ENCODE peak calls at places on chromosomes 5 and 9, in six cellular contexts. R, Y, A, U, Q and B are unnamed samples.

GRCh38 chr9:137304383-137305059 is 2.5 kb upstream of the NRARP start:
- DNase-seq in R (peak; percentile 15), U (no peak), Q (peak; percentile 40), A (peak; percentile 44), Y (peak; percentile 15), B (no peak)

GRCh38 chr5:40021007-40021406 is 596.2 kb upstream of the DAB2 start:
- DNase-seq in A (no peak), U (no peak), Y (no peak), R (no peak), Q (no peak), B (no peak)

GRCh38 chr5:111676496-111676895 is 80.5 kb downstream of the NREP start:
- DNase-seq in Y (no peak), Q (no peak), R (no peak), A (no peak), U (peak; percentile 67), B (no peak)

GRCh38 chr9:27154923-27155322 is 45.9 kb downstream of the TEK start:
- DNase-seq in A (no peak), Y (no peak), U (peak; percentile 98), R (no peak), Q (peak; percentile 60), B (no peak)

GRCh38 chr5:104763163-104763562 is 1200.6 kb upstream of the NUDT12 start:
- DNase-seq in R (no peak), Q (no peak), U (no peak), A (no peak), Y (no peak), B (no peak)

GRCh38 chr5:75461679-75462078 is 49.8 kb downstream of the CERT1 start:
- DNase-seq in Y (no peak), U (no peak), A (no peak), R (no peak), Q (no peak), B (no peak)

GRCh38 chr9:134662143-134662876 is 20.7 kb downstream of the COL5A1 start:
- DNase-seq in A (peak; percentile 65), Q (peak; percentile 97), Y (peak; percentile 84), U (peak; percentile 91), R (peak; percentile 61), B (peak; percentile 34)

GRCh38 chr9:97930972-97931371 is 7.0 kb downstream of the HEMGN start:
- DNase-seq in Y (no peak), Q (no peak), R (no peak), A (no peak), U (no peak), B (no peak)

GRCh38 chr9:21709464-21710058 is 92.9 kb upstream of the MTAP start:
- DNase-seq in Y (no peak), Q (peak; percentile 66), U (peak; percentile 43), A (no peak), R (no peak), B (no peak)

GRCh38 chr5:95760291-95761191 is 29.4 kb downstream of the RHOBTB3 start:
- DNase-seq in A (no peak), Q (no peak), Y (no peak), R (no peak), U (peak; percentile 100), B (no peak)

GRCh38 chr9:112241491-112241890 is 66.4 kb upstream of the SUSD1 start:
- DNase-seq in R (no peak), U (peak; percentile 53), A (no peak), Q (no peak), Y (no peak), B (no peak)

GRCh38 chr5:138111181-138111580 is 27.3 kb downstream of the WNT8A start:
- DNase-seq in A (no peak), R (no peak), Q (no peak), U (no peak), Y (no peak), B (no peak)

GRCh38 chr5:177594071-177594470 is 2.1 kb downstream of the TMED9 start:
- DNase-seq in A (no peak), Q (no peak), U (no peak), R (no peak), Y (no peak), B (no peak)

GRCh38 chr5:169011009-169011408 is 289.9 kb downstream of the SLIT3 start:
- DNase-seq in Q (no peak), Y (no peak), R (no peak), A (no peak), U (no peak), B (no peak)

GRCh38 chr5:82416506-82416905 is 138.4 kb upstream of the RPS23 start:
- DNase-seq in Y (no peak), Q (no peak), A (no peak), U (peak; percentile 58), R (no peak), B (no peak)

GRCh38 chr5:77390795-77391194 is 101.3 kb downstream of the WDR41 start:
- DNase-seq in Q (no peak), Y (no peak), R (no peak), A (no peak), U (peak; percentile 70), B (no peak)

GRCh38 chr5:3601929-3602712 is 6.5 kb downstream of the IRX1 start:
- DNase-seq in Q (peak; percentile 49), U (peak; percentile 41), A (no peak), R (no peak), Y (no peak), B (no peak)
- H3K4me3 ChIP-seq in Q (peak overlapping the region; percentile 65), U (no peak overlapping the region), A (no peak overlapping the region), R (peak overlapping the region; percentile 51), Y (no peak overlapping the region), B (no peak overlapping the region)

DNA sequence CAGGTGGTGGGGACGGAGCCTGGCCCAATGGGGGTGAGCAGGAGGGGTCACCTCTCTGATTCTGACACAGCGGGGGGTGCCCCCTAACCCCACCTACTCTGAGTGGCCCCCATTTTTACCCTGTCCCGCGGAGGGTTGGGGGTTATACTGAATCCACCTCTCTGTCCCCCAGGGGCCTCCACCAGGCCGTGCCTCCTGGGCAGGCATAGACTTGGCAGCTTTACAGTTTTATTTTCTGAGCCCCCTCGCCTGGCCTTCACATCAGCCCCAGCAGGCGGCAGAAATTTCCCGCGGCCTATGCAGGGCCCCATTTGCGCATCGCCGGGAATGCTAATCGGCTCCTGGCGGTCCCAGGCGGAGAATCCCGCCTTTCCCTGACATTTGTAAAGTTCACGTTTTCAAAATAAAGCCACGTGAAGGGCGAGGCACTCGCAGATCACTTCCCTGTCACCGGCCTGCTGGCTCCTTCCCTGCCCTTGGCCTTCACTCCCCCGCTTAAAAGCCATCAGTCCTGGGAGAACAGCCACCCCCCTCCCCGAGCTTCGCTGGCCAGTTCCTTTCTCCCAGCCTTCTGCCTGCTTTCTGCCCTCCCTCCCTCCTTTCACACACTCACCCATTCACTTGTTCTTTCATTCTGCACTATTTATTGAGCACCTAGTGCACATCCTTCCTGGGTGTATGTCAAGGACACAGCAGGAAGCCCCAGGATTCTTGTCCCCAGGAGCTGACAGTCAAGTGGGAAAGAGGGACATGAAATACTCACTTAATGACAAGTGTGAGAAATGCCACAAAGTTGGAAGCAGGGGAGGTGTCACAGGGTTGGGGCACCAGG is 17.5 kb upstream of the LAMC3 start:
- DNase-seq in R (no peak), A (no peak), Y (no peak), Q (no peak), U (no peak), B (no peak)
- H3K4me1 ChIP-seq in R (peaks cover 5% of the 10 kb centered on the region), A (no peaks in the 10 kb centered on the region), Y (no peaks in the 10 kb centered on the region), Q (no peaks in the 10 kb centered on the region), U (peaks cover 8% of the 10 kb centered on the region), B (no peaks in the 10 kb centered on the region)

GRCh38 chr5:55934117-55934613 is 60.6 kb downstream of the IL6ST start:
- DNase-seq in R (no peak), Y (no peak), A (no peak), U (peak; percentile 14), Q (no peak), B (no peak)
- H3K27ac ChIP-seq in R (no peak overlapping the region), Y (no peak overlapping the region), A (no peak overlapping the region), U (no peak overlapping the region), Q (no peak overlapping the region), B (no peak overlapping the region)

DNA sequence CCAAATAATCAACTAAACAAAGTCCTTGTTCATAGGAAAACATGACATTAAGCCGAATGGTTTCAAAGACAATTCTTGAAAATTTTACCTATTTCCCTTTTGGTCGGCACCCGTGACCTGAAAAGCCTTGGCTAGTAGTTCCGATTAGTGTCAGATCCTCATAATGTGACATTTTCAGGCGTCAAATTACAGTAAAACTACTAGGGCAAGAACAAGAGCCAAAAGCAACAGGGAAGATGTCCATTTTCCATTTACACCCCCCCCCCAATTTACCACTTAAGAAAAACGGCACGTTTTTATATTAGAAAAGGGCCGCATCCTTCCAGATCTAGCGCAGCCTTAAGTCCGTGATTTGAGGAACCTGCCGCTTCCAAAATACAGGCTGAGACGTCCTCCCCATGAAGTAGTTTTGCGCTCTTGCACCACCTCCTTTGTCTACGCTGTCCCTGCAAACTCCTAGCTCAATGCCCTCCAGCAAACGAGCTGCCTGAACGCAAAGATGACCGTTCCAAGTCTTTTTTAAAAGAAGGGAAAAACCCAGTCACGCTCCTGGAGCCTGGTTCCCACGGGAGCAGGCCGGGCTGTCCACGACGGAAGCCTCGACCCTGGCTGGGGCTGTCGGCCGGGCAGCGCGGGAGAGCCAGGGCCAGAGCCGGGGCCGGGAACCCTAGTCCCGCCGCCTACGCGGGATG is 687 bp downstream of the RNF130 start:
- DNase-seq in R (peak; percentile 40), Y (no peak), A (no peak), Q (peak; percentile 56), U (peak; percentile 64), B (peak; percentile 27)
- H3K4me3 ChIP-seq in R (peak overlapping the region; percentile 98), Y (peak overlapping the region; percentile 62), A (peak overlapping the region; percentile 99), Q (peak overlapping the region; percentile 65), U (peak overlapping the region; percentile 86), B (peak overlapping the region; percentile 98)

GRCh38 chr9:120919639-120920494 is 6.7 kb downstream of the TRAF1 start:
- DNase-seq in Y (no peak), A (no peak), Q (no peak), U (no peak), R (no peak), B (no peak)

GRCh38 chr9:120922404-120923173 is 4.0 kb downstream of the TRAF1 start:
- DNase-seq in U (no peak), Q (no peak), R (no peak), Y (no peak), A (peak; percentile 3), B (no peak)

GRCh38 chr9:120923620-120924328 is 2.8 kb downstream of the TRAF1 start:
- DNase-seq in Q (no peak), A (peak; percentile 6), R (no peak), Y (no peak), U (no peak), B (no peak)

GRCh38 chr9:120920495-120921178 is 6.0 kb downstream of the TRAF1 start:
- DNase-seq in U (no peak), Y (no peak), Q (no peak), R (no peak), A (no peak), B (no peak)

DNA sequence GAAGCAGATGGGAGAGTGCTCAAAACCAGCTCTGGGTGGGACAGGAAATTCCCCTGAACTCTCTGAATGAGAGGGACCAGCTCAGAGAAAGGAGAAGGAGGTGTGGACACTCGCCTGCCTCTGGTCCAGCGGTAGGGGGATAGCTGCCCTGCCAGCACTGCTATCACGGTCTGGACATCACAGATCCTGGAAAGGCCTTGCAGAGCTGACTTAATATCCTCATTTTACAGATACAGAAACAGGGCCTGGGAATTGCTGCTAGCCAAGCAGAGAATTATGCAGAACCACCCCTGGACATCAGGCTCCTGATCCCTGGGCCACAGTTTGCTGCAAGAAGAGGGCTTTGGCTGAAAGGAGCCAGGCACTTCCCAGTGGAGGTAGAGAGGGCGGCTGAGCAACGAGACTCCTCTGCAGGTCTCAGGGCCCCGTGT is 4.8 kb downstream of the TRAF1 start:
- DNase-seq in A (no peak), R (no peak), U (no peak), Q (no peak), Y (no peak), B (no peak)
- H3K4me1 ChIP-seq in A (peaks cover 3% of the 10 kb centered on the region), R (peaks cover 44% of the 10 kb centered on the region), U (peaks cover 10% of the 10 kb centered on the region), Q (peaks cover 40% of the 10 kb centered on the region), Y (no peaks in the 10 kb centered on the region), B (peaks cover 17% of the 10 kb centered on the region)